ENCODE peak calls at places on chromosomes 5 and 9, in four cellular contexts. U, R, T and X are unnamed samples.
A peak's percentile ranks its signal among the peaks of the same experiment; 100 is the strongest.

GRCh38 chr9:3842839-3843238 is 317.0 kb upstream of the RFX3 start:
- DNase-seq in U (no peak), R (no peak), T (no peak), X (no peak)

GRCh38 chr5:42631241-42631640 is 125.4 kb upstream of the CCDC152 start:
- DNase-seq in U (no peak), R (no peak), T (no peak), X (no peak)

GRCh38 chr5:16913840-16914435 is 22.1 kb downstream of the MYO10 start:
- DNase-seq in U (no peak), R (no peak), T (no peak), X (no peak)

GRCh38 chr5:162288647-162289296 is 221.2 kb downstream of the GABRG2 start:
- DNase-seq in U (no peak), R (no peak), T (no peak), X (no peak)

GRCh38 chr9:100549048-100549447 is 28.8 kb upstream of the CAVIN4 start:
- DNase-seq in U (no peak), R (no peak), T (no peak), X (no peak)

GRCh38 chr9:95316794-95317118 is 753 bp downstream of the FANCC start:
- DNase-seq in U (no peak), R (no peak), T (peak; percentile 95), X (peak; percentile 32)

GRCh38 chr5:3490962-3491477 is 104.6 kb upstream of the IRX1 start:
- DNase-seq in U (no peak), R (no peak), T (no peak), X (no peak)

GRCh38 chr9:33151007-33151557 is 16.1 kb downstream of the B4GALT1 start:
- DNase-seq in U (no peak), R (no peak), T (peak; percentile 45), X (no peak)

GRCh38 chr9:96109718-96110351 is 192.1 kb downstream of the HSD17B3 start:
- DNase-seq in U (no peak), R (no peak), T (no peak), X (no peak)

GRCh38 chr9:37925786-37926736 is 22.1 kb upstream of the SLC25A51 start:
- DNase-seq in U (no peak), R (no peak), T (no peak), X (no peak)

GRCh38 chr9:93292664-93293328 is 108.9 kb downstream of the WNK2 start:
- DNase-seq in U (no peak), R (no peak), T (no peak), X (no peak)

GRCh38 chr9:87612536-87612935 is 113.4 kb upstream of the CTSL start:
- DNase-seq in U (no peak), R (no peak), T (no peak), X (no peak)

GRCh38 chr5:68522863-68523262 is 307.3 kb downstream of the PIK3R1 start:
- DNase-seq in U (no peak), R (no peak), T (no peak), X (no peak)

GRCh38 chr5:62256161-62257017 is 49.6 kb upstream of the KIF2A start:
- DNase-seq in U (no peak), R (no peak), T (peak; percentile 23), X (no peak)

GRCh38 chr5:73619606-73620334 is 6.2 kb upstream of the ARHGEF28 start:
- DNase-seq in U (no peak), R (no peak), T (no peak), X (no peak)

GRCh38 chr9:95055851-95056551 is 261.5 kb downstream of the FANCC start:
- DNase-seq in U (no peak), R (no peak), T (peak; percentile 68), X (no peak)

GRCh38 chr9:119091074-119091473 is 278.2 kb downstream of the BRINP1 start:
- DNase-seq in U (no peak), R (no peak), T (no peak), X (no peak)

GRCh38 chr5:65762234-65762633 is 40.2 kb downstream of the NLN start:
- DNase-seq in U (no peak), R (no peak), T (no peak), X (no peak)

GRCh38 chr5:35281613-35282012 is 51.3 kb upstream of the PRLR start:
- DNase-seq in U (no peak), R (no peak), T (no peak), X (no peak)

GRCh38 chr5:15789661-15790060 is 289.7 kb downstream of the FBXL7 start:
- DNase-seq in U (no peak), R (no peak), T (peak; percentile 15), X (no peak)

GRCh38 chr9:106718996-106719395 is 144.0 kb upstream of the ZNF462 start:
- DNase-seq in U (no peak), R (no peak), T (no peak), X (no peak)

GRCh38 chr9:70478963-70479641 is 64.6 kb upstream of the KLF9 start:
- DNase-seq in U (no peak), R (no peak), T (no peak), X (peak; percentile 65)

GRCh38 chr9:89891221-89892052 is 286.6 kb downstream of the GADD45G start:
- DNase-seq in U (peak; percentile 57), R (peak; percentile 19), T (no peak), X (peak; percentile 56)

GRCh38 chr9:133583586-133583985 is 25.6 kb downstream of the FAM163B start:
- DNase-seq in U (no peak), R (no peak), T (no peak), X (no peak)

GRCh38 chr5:146307796-146308195 is 30.8 kb upstream of the POU4F3 start:
- DNase-seq in U (no peak), R (no peak), T (no peak), X (no peak)

DNA sequence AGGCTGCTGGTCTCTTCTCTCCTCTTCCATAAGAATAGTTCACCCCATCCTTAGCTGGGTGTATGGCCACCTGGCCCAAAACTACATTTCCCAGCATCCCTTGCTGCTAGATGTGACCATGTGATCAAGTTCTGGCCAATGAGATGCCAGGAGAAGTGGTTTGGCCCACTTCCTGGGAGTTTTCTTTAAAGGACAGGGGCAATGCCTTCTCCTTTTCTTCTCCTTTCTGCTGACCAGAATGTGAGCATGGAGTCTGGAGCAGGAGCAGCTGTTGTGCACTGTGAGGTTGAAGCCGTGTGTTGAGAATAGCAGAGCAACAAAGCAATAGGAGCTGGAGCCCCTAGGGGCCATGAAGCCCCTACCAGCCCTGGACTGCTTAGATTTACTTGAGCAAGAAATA is 36.8 kb downstream of the C9orf50 start:
- DNase-seq in U (peak; percentile 14), R (no peak), T (peak; percentile 94), X (peak; percentile 69)
- H3K27ac ChIP-seq in U (no peak overlapping the region), R (no peak overlapping the region), T (no peak overlapping the region), X (no peak overlapping the region)

DNA sequence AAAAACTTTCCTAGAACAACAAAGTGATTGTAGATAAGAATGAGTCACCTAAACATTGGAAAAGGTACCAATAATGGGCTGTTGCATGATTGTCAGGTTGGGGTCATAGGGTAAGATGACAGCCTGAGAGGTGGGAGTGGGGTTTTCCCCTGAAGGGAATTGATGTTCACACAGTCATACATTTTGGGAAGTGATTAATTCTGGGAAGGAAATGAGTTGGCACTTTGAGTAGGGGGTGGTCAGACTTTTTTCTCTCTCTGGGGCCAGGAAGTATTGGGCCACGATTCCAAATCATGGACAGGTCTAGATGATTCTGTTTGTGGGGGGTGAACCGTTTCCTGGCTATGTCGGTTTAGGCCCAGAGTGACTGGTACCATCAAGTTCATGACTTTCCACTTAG is 36.8 kb downstream of the TNFSF8 start:
- DNase-seq in U (no peak), R (no peak), T (no peak), X (no peak)
- H3K27ac ChIP-seq in U (no peak overlapping the region), R (no peak overlapping the region), T (no peak overlapping the region), X (no peak overlapping the region)

GRCh38 chr9:127025042-127025441 is 97.4 kb downstream of the ANGPTL2 start:
- DNase-seq in U (no peak), R (no peak), T (no peak), X (no peak)
- H3K27ac ChIP-seq in U (no peak overlapping the region), R (no peak overlapping the region), T (no peak overlapping the region), X (peak overlapping the region; percentile 49)

GRCh38 chr5:133065482-133065881 is 13.7 kb downstream of the HSPA4 start:
- DNase-seq in U (no peak), R (no peak), T (no peak), X (no peak)

GRCh38 chr5:133059621-133060020 is 7.8 kb downstream of the HSPA4 start:
- DNase-seq in U (no peak), R (no peak), T (no peak), X (no peak)

GRCh38 chr5:133066045-133066444 is 14.2 kb downstream of the HSPA4 start:
- DNase-seq in U (no peak), R (no peak), T (no peak), X (no peak)

DNA sequence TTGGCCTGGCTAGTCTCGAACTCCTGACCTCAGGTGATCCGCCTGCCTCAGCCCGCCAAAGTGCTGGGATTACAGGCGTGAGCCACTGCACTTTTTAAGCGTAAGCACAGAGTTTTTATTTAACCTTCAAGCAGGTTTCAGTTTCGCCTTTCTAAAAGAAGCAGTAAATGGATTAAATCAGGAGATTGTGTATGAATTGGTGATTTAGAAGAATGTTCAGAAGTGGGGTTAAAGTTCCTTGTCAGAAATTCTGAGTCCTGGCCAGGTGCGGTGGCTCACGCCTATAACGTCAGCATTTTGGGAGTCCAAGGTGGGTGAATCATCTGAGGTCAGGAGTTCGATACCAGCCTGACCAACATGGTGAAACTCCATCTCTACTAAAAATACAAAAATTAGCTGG is 12.2 kb downstream of the HSPA4 start:
- DNase-seq in U (no peak), R (no peak), T (no peak), X (no peak)
- H3K27ac ChIP-seq in U (no peak overlapping the region), R (no peak overlapping the region), T (no peak overlapping the region), X (no peak overlapping the region)

DNA sequence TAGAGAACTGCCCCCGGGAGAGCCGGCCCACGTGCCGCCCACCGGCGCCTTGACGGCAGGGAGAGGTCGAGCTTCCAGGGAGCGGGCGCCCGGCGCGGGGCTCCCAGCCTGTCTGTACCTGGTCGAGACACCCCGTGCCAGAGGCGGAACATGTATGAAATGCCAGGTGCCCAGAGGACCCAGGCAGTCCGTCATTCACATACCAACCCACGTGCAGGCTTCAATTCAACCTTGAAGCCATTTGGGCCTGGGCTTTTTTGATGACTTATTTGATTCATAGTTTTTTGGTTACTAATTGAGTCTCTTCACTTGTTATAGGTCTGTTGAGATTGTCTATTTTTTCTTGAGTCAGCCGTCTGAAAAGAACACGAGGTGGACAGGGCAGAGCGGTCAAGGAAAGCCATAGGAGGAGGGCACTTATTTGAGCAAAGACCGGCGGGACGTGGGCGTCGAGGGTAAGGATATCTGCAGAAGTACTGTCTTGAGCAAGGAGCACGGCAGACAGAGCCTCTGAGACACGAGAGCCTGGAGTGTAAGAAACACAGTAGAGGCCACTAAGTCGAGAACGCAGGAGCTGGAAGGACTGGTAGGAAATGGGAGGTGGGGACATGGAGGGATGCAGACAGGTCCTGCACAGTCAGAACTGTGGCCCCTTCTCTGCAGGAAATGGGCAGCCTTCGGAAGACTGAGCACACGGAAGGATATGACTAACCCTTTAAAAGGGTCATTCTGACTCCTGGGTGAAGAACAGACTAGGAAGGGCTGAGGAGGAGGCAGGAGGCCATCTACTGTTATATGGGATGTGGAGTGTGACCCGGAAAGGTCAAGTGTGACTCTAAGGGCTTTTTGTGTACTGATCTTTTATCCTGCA is 1.2 kb upstream of the CAMSAP1 start:
- DNase-seq in U (no peak), R (no peak), T (no peak), X (no peak)
- H3K27ac ChIP-seq in U (peak overlapping the region; percentile 71), R (no peak overlapping the region), T (no peak overlapping the region), X (peak overlapping the region; percentile 87)